ENCODE peak calls at places on chromosomes 5 and 9, in six cellular contexts. N, Y, L, Z, O and F are unnamed samples.

GRCh38 chr5:137782055-137782454 is 27.9 kb upstream of the HNRNPA0 start:
- DNase-seq in N (no peak), Y (no peak), L (no peak), Z (no peak), O (no peak), F (no peak)

GRCh38 chr5:32713396-32714381 is 2.6 kb downstream of the NPR3 start:
- DNase-seq in N (no peak), Y (peak; percentile 90), L (no peak), Z (peak; percentile 21), O (peak; percentile 53), F (no peak)

GRCh38 chr5:58466939-58467338 is 7.1 kb upstream of the PLK2 start:
- DNase-seq in N (peak; percentile 25), Y (peak; percentile 57), L (no peak), Z (peak; percentile 29), O (peak; percentile 61), F (peak; percentile 51)

GRCh38 chr9:127884427-127884911 is 7.0 kb upstream of the AK1 start:
- DNase-seq in N (no peak), Y (no peak), L (no peak), Z (no peak), O (no peak), F (no peak)

GRCh38 chr5:139797856-139798510 is 2.4 kb downstream of the PSD2 start:
- DNase-seq in N (no peak), Y (no peak), L (no peak), Z (no peak), O (no peak), F (no peak)

GRCh38 chr5:101326766-101327165 is 423.7 kb upstream of the ST8SIA4 start:
- DNase-seq in N (no peak), Y (no peak), L (no peak), Z (no peak), O (peak; percentile 0), F (no peak)

GRCh38 chr5:160701403-160701802 is 150.6 kb downstream of the ATP10B start:
- DNase-seq in N (no peak), Y (no peak), L (no peak), Z (no peak), O (no peak), F (no peak)

GRCh38 chr5:4511996-4512656 is 628.0 kb upstream of the ADAMTS16 start:
- DNase-seq in N (peak; percentile 12), Y (peak; percentile 68), L (no peak), Z (no peak), O (peak; percentile 1), F (peak; percentile 0)

GRCh38 chr9:92206490-92206889 is 87.0 kb downstream of the IARS1 start:
- DNase-seq in N (no peak), Y (no peak), L (no peak), Z (no peak), O (peak; percentile 43), F (peak; percentile 6)

GRCh38 chr5:18954239-18954638 is 1033.8 kb downstream of the CDH18 start:
- DNase-seq in N (no peak), Y (no peak), L (no peak), Z (no peak), O (no peak), F (no peak)

GRCh38 chr5:149666212-149666852 is 63.8 kb upstream of the PPARGC1B start:
- DNase-seq in N (no peak), Y (no peak), L (no peak), Z (no peak), O (peak; percentile 56), F (peak; percentile 50)

GRCh38 chr5:53084856-53085255 is 24.7 kb downstream of the MOCS2 start:
- DNase-seq in N (no peak), Y (no peak), L (no peak), Z (no peak), O (no peak), F (no peak)

GRCh38 chr9:125240649-125240999 is 519 bp downstream of the HSPA5 start:
- DNase-seq in N (no peak), Y (peak; percentile 36), L (no peak), Z (peak; percentile 54), O (peak; percentile 47), F (peak; percentile 46)

GRCh38 chr5:69238760-69239251 is 4.1 kb downstream of the CDK7 start:
- DNase-seq in N (peak; percentile 57), Y (no peak), L (peak; percentile 56), Z (no peak), O (peak; percentile 88), F (peak; percentile 56)

GRCh38 chr5:134070979-134071849 is 43.3 kb upstream of the TCF7 start:
- DNase-seq in N (peak; percentile 66), Y (peak; percentile 78), L (no peak), Z (peak; percentile 14), O (no peak), F (peak; percentile 7)

GRCh38 chr9:133733074-133733408 is 5.1 kb downstream of the SARDH start:
- DNase-seq in N (no peak), Y (no peak), L (no peak), Z (no peak), O (no peak), F (no peak)

GRCh38 chr5:168262042-168262743 is 29.3 kb upstream of the WWC1 start:
- DNase-seq in N (no peak), Y (no peak), L (no peak), Z (peak; percentile 39), O (no peak), F (no peak)

GRCh38 chr5:149999359-149999758 is 1.1 kb downstream of the TIGD6 start:
- DNase-seq in N (no peak), Y (no peak), L (no peak), Z (no peak), O (no peak), F (no peak)

GRCh38 chr9:77820293-77820954 is 172.3 kb upstream of the GNA14 start:
- DNase-seq in N (peak; percentile 47), Y (no peak), L (peak; percentile 12), Z (no peak), O (peak; percentile 89), F (peak; percentile 62)

GRCh38 chr9:125260564-125260963 is 1.1 kb upstream of the GAPVD1 start:
- DNase-seq in N (no peak), Y (no peak), L (no peak), Z (no peak), O (no peak), F (no peak)

GRCh38 chr5:177427211-177427822 is 841 bp downstream of the GRK6 start:
- DNase-seq in N (no peak), Y (no peak), L (no peak), Z (no peak), O (no peak), F (no peak)

GRCh38 chr9:93089481-93089991 is 6.5 kb upstream of the CARD19 start:
- DNase-seq in N (no peak), Y (no peak), L (no peak), Z (no peak), O (no peak), F (no peak)

GRCh38 chr9:85142461-85143401 is 473.2 kb downstream of the NTRK2 start:
- DNase-seq in N (peak; percentile 3), Y (peak; percentile 58), L (peak; percentile 12), Z (peak; percentile 29), O (no peak), F (peak; percentile 3)

GRCh38 chr5:38515648-38516047 is 40.8 kb downstream of the LIFR start:
- DNase-seq in N (no peak), Y (no peak), L (no peak), Z (no peak), O (peak; percentile 45), F (peak; percentile 58)

GRCh38 chr9:115226152-115226551 is 108.2 kb upstream of the TNC start:
- DNase-seq in N (no peak), Y (peak; percentile 15), L (no peak), Z (no peak), O (no peak), F (no peak)

GRCh38 chr9:93813221-93813620 is 141.9 kb downstream of the BARX1 start:
- DNase-seq in N (no peak), Y (no peak), L (no peak), Z (no peak), O (no peak), F (no peak)

DNA sequence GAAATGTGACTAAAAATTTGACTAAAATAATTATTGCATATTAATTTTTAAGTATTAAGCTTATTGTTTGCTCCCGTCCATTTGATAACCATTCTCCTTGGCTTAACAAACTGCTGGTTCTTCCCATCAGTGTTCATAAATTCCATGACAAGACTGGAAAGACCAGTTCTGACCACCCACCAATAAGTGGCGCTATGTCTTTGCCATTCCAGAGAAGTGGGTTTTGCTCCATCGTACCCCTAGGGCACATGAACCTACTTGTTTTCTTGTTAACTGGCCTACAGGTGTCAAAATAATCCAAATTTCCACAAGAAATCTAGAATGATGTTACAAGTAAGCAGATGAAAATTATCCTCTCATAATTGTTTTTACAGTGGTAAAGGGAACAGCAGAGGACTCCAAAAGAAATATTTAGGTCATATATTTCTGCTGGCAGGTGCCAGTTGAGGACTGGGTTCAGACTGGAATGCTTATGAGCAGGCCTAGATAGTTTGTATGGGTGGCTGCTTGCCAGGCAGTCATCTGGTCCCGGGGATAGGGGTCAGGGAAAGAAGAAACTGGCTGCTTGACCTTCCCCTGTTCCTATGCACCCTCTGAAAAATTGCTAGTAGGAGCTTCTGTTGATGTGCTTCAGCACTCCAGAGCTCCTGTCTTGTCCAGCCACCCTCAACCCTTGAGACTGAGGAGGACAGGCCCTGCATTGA is 283.1 kb upstream of the ADAMTSL1 start:
- DNase-seq in N (no peak), Y (peak; percentile 47), L (no peak), Z (no peak), O (peak; percentile 2), F (no peak)
- H3K4me3 ChIP-seq in N (no peak overlapping the region), Y (no peak overlapping the region), L (no peak overlapping the region), Z (no peak overlapping the region), O (no peak overlapping the region), F (no peak overlapping the region)

GRCh38 chr5:111447822-111448221 is 64.5 kb downstream of the STARD4 start:
- DNase-seq in N (no peak), Y (peak; percentile 32), L (no peak), Z (no peak), O (no peak), F (no peak)

GRCh38 chr5:111453747-111454146 is 58.6 kb downstream of the STARD4 start:
- DNase-seq in N (no peak), Y (no peak), L (no peak), Z (no peak), O (peak; percentile 49), F (peak; percentile 15)

GRCh38 chr5:111454198-111454606 is 58.1 kb downstream of the STARD4 start:
- DNase-seq in N (no peak), Y (no peak), L (peak; percentile 21), Z (no peak), O (peak; percentile 22), F (no peak)

DNA sequence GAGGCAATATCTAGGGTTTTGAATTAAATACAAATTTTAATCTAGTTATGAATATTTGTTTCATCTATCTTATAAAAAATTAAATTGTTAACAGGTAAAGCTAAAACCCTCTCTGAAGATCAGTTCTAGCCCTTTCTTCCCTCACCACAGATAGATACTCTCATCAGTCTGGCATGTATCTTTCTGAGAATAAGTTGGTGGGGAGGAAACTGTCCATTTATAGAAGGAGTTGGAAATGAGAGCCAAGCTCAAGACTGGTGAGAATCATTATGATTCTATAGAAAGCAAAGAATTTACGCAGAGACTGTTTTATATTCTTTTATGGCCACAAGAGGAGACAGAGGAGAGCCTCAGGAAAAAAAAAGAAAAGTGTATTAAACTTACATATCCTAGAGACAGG is 59.0 kb downstream of the STARD4 start:
- DNase-seq in N (no peak), Y (no peak), L (no peak), Z (no peak), O (peak; percentile 37), F (no peak)
- H3K4me3 ChIP-seq in N (no peak overlapping the region), Y (no peak overlapping the region), L (no peak overlapping the region), Z (no peak overlapping the region), O (no peak overlapping the region), F (no peak overlapping the region)

GRCh38 chr9:137221477-137222111 is 446 bp downstream of the RNF208 start:
- DNase-seq in N (no peak), Y (peak; percentile 71), L (no peak), Z (no peak), O (no peak), F (no peak)
- H3K4me3 ChIP-seq in N (peak overlapping the region; percentile 28), Y (peak overlapping the region; percentile 58), L (peak overlapping the region; percentile 13), Z (peak overlapping the region; percentile 26), O (no peak overlapping the region), F (no peak overlapping the region)

GRCh38 chr9:130193531-130194405 is 21.6 kb downstream of the NCS1 start:
- DNase-seq in N (no peak), Y (peak; percentile 34), L (no peak), Z (no peak), O (no peak), F (no peak)
- H3K4me3 ChIP-seq in N (no peak overlapping the region), Y (no peak overlapping the region), L (no peak overlapping the region), Z (no peak overlapping the region), O (no peak overlapping the region), F (no peak overlapping the region)